ENCODE peak calls at places on chromosomes 7 and 10, in five cellular contexts. V is NB4, T is neural crest cell, D is GM12865, I is astrocyte. E is an unnamed sample.

GRCh38 chr7:76198202-76198601 is 3.5 kb upstream of the SRRM3 start:
- DNase-seq in V (no peak), T (no peak), D (no peak), I (no peak), E (no peak)

GRCh38 chr7:128278366-128278765 is 37.3 kb downstream of the LEP start:
- DNase-seq in V (no peak), T (no peak), D (no peak), I (no peak), E (no peak)

GRCh38 chr10:9922123-9922685 is 1095.5 kb upstream of the CELF2 start:
- DNase-seq in V (no peak), T (no peak), D (no peak), I (peak), E (no peak)

GRCh38 chr7:121366852-121367431 is 29.2 kb downstream of the FAM3C start:
- DNase-seq in V (peak), T (peak), D (peak), I (no peak), E (peak)

GRCh38 chr10:17067549-17068264 is 61.9 kb downstream of the CUBN start:
- DNase-seq in V (no peak), T (no peak), D (no peak), I (peak), E (no peak)

GRCh38 chr7:43625977-43626376 is 43.1 kb downstream of the STK17A start:
- DNase-seq in V (no peak), T (no peak), D (no peak), I (no peak), E (no peak)

GRCh38 chr7:28806841-28807240 is 151.3 kb downstream of the TRIL start:
- DNase-seq in V (no peak), T (no peak), D (no peak), I (peak), E (no peak)

GRCh38 chr10:132856869-132857524 is 71.0 kb upstream of the NKX6-2 start:
- DNase-seq in V (no peak), T (no peak), D (no peak), I (no peak), E (no peak)

GRCh38 chr7:142375710-142376313 is 118.0 kb upstream of the PRSS58 start:
- DNase-seq in V (peak), T (no peak), D (no peak), I (no peak), E (peak)

GRCh38 chr10:126063353-126063791 is 167.0 kb downstream of the FANK1 start:
- DNase-seq in V (no peak), T (no peak), D (no peak), I (peak), E (peak)

GRCh38 chr10:60395711-60396110 is 6.0 kb upstream of the ANK3 start:
- DNase-seq in V (no peak), T (no peak), D (no peak), I (no peak), E (no peak)

GRCh38 chr10:63430091-63430998 is 35.4 kb downstream of the JMJD1C start:
- DNase-seq in V (no peak), T (no peak), D (no peak), I (peak), E (peak)

GRCh38 chr10:74021248-74022055 is 23.5 kb downstream of the VCL start:
- DNase-seq in V (peak), T (no peak), D (no peak), I (peak), E (peak)

GRCh38 chr7:91045626-91046025 is 218.6 kb upstream of the FZD1 start:
- DNase-seq in V (no peak), T (no peak), D (no peak), I (no peak), E (peak)

DNA sequence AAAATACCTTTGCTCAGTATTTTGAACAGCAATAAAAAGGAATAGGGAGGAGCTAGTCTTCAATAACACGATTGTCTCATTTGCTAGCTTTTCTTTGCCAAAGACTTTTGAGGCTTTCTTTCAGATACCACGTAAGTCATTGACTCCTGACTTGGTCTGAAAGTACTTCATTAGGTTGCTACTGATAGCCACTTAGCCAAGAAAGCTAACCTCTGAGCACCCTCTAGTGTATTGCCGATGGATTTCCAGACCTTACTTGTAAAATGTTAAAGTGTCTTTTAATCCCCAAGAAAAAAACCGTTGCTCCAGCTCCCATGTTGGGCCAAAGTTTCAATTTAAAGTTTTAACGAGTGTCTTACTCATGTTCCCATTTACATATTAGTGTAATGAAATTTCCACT is 63.4 kb upstream of the STRIP2 start:
- DNase-seq in V (peak), T (no peak), D (peak), I (no peak), E (peak)
- TF ChIP-seq CTCF in V (no peak), T (no peak), D (peak), I (no peak), E (no peak)

DNA sequence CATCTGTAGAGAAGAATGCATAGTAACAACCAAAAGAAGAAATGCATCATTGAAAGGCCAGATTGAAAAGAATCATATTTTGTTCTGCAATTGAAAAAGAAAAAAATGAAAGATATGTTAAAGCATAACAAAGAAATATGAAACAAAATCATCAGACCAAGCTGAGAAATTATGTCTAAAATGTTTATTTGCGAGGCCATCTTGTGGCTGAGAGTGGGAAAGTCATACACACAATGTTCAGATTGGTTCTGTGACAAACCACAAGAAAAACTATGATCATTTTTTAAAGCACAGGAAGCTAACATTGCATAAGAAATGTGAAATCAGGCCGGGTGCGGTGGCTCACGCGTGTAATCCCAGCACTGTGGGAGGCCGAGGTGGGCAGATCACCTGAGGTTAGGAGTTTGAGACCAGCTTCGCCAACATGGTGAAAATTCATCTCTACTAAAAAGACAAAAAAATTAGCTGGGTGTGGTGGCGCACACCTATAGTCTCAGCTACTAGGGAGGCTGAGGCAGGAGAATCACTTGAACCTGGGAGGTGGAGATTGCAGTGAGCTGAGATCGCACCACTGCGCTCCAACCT is 36.6 kb downstream of the ABCB5 start:
- DNase-seq in V (peak), T (no peak), D (peak), I (peak), E (peak)
- TF ChIP-seq CTCF in V (peak), T (peak), D (peak), I (peak), E (peak)

GRCh38 chr10:93757136-93757535 is 600 bp upstream of the LGI1 start:
- DNase-seq in V (no peak), T (no peak), D (no peak), I (no peak), E (peak)
- TF ChIP-seq CTCF in V (no peak), T (peak), D (no peak), I (no peak), E (peak)

GRCh38 chr7:77413128-77413527 is 3.0 kb downstream of the GSAP start:
- DNase-seq in V (no peak), T (no peak), D (no peak), I (no peak), E (no peak)

GRCh38 chr7:77406421-77406820 is 9.7 kb downstream of the GSAP start:
- DNase-seq in V (no peak), T (no peak), D (no peak), I (no peak), E (no peak)

GRCh38 chr7:77407906-77408305 is 8.2 kb downstream of the GSAP start:
- DNase-seq in V (no peak), T (no peak), D (no peak), I (no peak), E (no peak)

GRCh38 chr7:77409739-77410545 is 6.2 kb downstream of the GSAP start:
- DNase-seq in V (peak), T (no peak), D (no peak), I (peak), E (peak)

GRCh38 chr7:77409005-77409738 is 7.0 kb downstream of the GSAP start:
- DNase-seq in V (no peak), T (no peak), D (no peak), I (peak), E (peak)
- TF ChIP-seq CTCF in V (no peak), T (no peak), D (no peak), I (no peak), E (no peak)

GRCh38 chr7:138568655-138569054 is 108.6 kb downstream of the TRIM24 start:
- DNase-seq in V (no peak), T (no peak), D (no peak), I (no peak), E (no peak)

GRCh38 chr7:138565451-138566114 is 105.5 kb downstream of the TRIM24 start:
- DNase-seq in V (peak), T (no peak), D (peak), I (peak), E (peak)

GRCh38 chr7:138570715-138571114 is 110.7 kb downstream of the TRIM24 start:
- DNase-seq in V (no peak), T (no peak), D (no peak), I (no peak), E (no peak)

GRCh38 chr7:138573741-138574140 is 113.7 kb downstream of the TRIM24 start:
- DNase-seq in V (no peak), T (no peak), D (no peak), I (no peak), E (no peak)

DNA sequence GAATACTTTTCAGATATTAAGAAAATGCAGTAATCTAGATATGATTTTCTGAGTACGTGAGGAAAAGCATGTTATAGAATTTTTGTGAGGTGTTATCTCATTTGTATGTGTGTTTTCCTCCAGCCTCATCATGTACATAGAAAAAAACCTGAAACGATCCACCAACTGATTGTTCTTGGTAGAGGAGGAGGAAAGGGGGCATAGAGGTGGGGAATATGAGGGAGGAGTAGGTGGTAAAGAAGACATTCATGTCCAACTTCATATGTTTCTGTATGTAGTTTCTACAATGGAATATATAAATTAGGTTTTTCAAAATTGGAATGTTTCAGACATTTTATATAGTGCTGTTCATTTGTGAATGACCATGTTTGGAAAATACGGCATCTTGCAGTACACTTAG is 109.4 kb downstream of the TRIM24 start:
- DNase-seq in V (no peak), T (no peak), D (no peak), I (no peak), E (no peak)
- TF ChIP-seq CTCF in V (no peak), T (no peak), D (no peak), I (no peak), E (no peak)

GRCh38 chr10:102781921-102782542 is 38.3 kb downstream of the WBP1L start:
- DNase-seq in V (no peak), T (no peak), D (no peak), I (peak), E (peak)

GRCh38 chr10:102781089-102781920 is 37.6 kb downstream of the WBP1L start:
- DNase-seq in V (no peak), T (no peak), D (no peak), I (no peak), E (peak)

GRCh38 chr10:102782698-102783540 is 39.2 kb downstream of the WBP1L start:
- DNase-seq in V (peak), T (no peak), D (no peak), I (peak), E (peak)

GRCh38 chr10:102785818-102786217 is 42.1 kb downstream of the WBP1L start:
- DNase-seq in V (peak), T (no peak), D (no peak), I (no peak), E (no peak)

GRCh38 chr10:102783541-102783930 is 39.8 kb downstream of the WBP1L start:
- DNase-seq in V (peak), T (no peak), D (no peak), I (no peak), E (no peak)
- TF ChIP-seq CTCF in V (no peak), T (no peak), D (no peak), I (no peak), E (no peak)

GRCh38 chr7:117012284-117013174 is 59.2 kb downstream of the ST7 start:
- DNase-seq in V (peak), T (no peak), D (peak), I (no peak), E (peak)
- TF ChIP-seq CTCF in V (peak), T (peak), D (peak), I (peak), E (peak)

DNA sequence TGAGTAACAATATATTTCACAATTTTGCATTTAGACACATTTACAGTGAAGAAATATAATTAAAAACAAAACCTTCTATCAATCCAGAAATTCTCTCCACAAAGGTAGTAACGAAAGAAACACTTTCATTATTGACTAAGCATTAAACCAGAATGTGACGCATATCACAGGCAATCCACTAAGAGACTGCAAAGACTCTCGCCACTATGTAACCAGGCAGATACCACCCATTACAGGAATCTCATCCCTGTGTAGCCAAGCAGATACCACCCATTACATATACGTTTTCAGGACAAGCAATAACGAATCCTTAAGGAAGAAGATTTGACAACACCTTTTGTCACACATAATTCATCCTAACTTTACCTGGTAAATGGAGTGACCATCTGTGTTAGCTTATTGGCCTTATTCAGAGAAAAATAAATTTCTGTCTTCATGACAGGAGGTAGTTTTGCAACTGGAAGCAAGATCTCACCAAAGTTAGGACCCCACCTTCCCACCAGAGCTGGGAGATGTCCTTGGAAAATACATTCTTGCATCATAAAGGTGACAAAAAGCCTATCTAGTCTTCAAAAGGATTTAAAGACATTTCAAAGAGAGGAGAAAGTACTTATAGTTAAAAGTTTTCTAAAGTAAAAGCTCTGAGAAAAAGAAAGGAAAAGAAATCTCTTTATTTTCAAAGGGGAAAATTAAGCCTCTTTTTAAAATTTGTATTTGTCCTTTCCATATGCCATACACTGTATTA is 30.8 kb downstream of the LRRC17 start:
- DNase-seq in V (no peak), T (no peak), D (peak), I (no peak), E (no peak)
- TF ChIP-seq CTCF in V (no peak), T (no peak), D (no peak), I (no peak), E (no peak)

E was measured in fibroblast of the aortic adventitia.